ENCODE peak calls at places on chromosomes 4 and X, in four cellular contexts. B is smooth muscle cell of the brain vasculature, T is RWPE2, P is chondrocyte. W is an unnamed sample.

GRCh38 chrX:51747671-51748070 is 4.4 kb downstream of the GSPT2 start:
- DNase-seq in P (no peak), B (no peak), T (no peak), W (no peak)

GRCh38 chrX:65610040-65610439 is 57.4 kb upstream of the MSN start:
- DNase-seq in B (no peak), T (no peak), P (no peak), W (no peak)

GRCh38 chr4:113996599-113997177 is 17.2 kb upstream of the ARSJ start:
- DNase-seq in P (no peak), T (no peak), B (no peak), W (peak; percentile 54)

GRCh38 chr4:166662266-166662843 is 571.9 kb downstream of the SPOCK3 start:
- DNase-seq in T (no peak), B (no peak), P (no peak), W (no peak)

GRCh38 chr4:171812377-171813194 is 618 bp upstream of the GALNTL6 start:
- DNase-seq in T (no peak), B (no peak), P (peak; percentile 85), W (peak; percentile 3)

GRCh38 chr4:145299380-145300076 is 119.1 kb upstream of the OTUD4 start:
- DNase-seq in P (no peak), B (peak; percentile 12), T (peak; percentile 68), W (peak; percentile 67)

GRCh38 chr4:2417765-2418651 is at the start of gene ZFYVE28:
- DNase-seq in B (no peak), T (no peak), P (no peak), W (no peak)

GRCh38 chrX:134469481-134469880 is 9.5 kb downstream of the HPRT1 start:
- DNase-seq in P (no peak), T (no peak), B (no peak), W (peak; percentile 13)

GRCh38 chr4:146637853-146638800 is 566 bp upstream of the POU4F2 start:
- DNase-seq in B (no peak), T (no peak), P (no peak), W (no peak)

GRCh38 chrX:45758738-45759397 is 558.2 kb upstream of the DIPK2B start:
- DNase-seq in T (no peak), P (no peak), B (no peak), W (no peak)

GRCh38 chr4:24850669-24851068 is 55.3 kb downstream of the SOD3 start:
- DNase-seq in T (no peak), P (no peak), B (peak; percentile 35), W (peak; percentile 82)

GRCh38 chr4:127832585-127832984 is 48.1 kb upstream of the PLK4 start:
- DNase-seq in T (no peak), P (no peak), B (no peak), W (no peak)

GRCh38 chr4:40227284-40227683 is 30.5 kb downstream of the RHOH start:
- DNase-seq in B (no peak), P (no peak), T (no peak), W (no peak)

W was measured in AG08395.